ENCODE peak calls at places on chromosomes 4 and X, in nine cellular contexts. One of them, this sample, is unnamed.
A peak's percentile ranks its signal among the peaks of the same experiment; 100 is the strongest.

GRCh38 chr4:12203945-12204344 is 775.3 kb upstream of the HS3ST1 start:
- DNase-seq in AG08395: no peak
- DNase-seq in neural crest cell: no peak
- DNase-seq in suprapubic skin: no peak
- DNase-seq in activated T-helper 1 cell treated with anti-CD3 and anti-CD28 coated beads, Interleukin-2, amount 50 U/mL, for 16 hours: no peak
- DNase-seq in endothelial cell: no peak
- DNase-seq in stomach: no peak
- DNase-seq in NCI-H774: no peak
- DNase-seq in T1000: no peak
- DNase-seq in this sample: no peak

GRCh38 chrX:128460835-128461234 is 408.6 kb upstream of the ACTRT1 start:
- DNase-seq in AG08395: no peak
- DNase-seq in neural crest cell: no peak
- DNase-seq in suprapubic skin: no peak
- DNase-seq in activated T-helper 1 cell treated with anti-CD3 and anti-CD28 coated beads, Interleukin-2, amount 50 U/mL, for 16 hours: no peak
- DNase-seq in endothelial cell: no peak
- DNase-seq in stomach: no peak
- DNase-seq in NCI-H774: no peak
- DNase-seq in T1000: no peak
- DNase-seq in this sample: no peak

GRCh38 chr4:162682651-162683050 is 484.0 kb downstream of the NAF1 start:
- DNase-seq in AG08395: no peak
- DNase-seq in neural crest cell: no peak
- DNase-seq in suprapubic skin: no peak
- DNase-seq in activated T-helper 1 cell treated with anti-CD3 and anti-CD28 coated beads, Interleukin-2, amount 50 U/mL, for 16 hours: no peak
- DNase-seq in endothelial cell: no peak
- DNase-seq in stomach: no peak
- DNase-seq in NCI-H774: no peak
- DNase-seq in T1000: no peak
- DNase-seq in this sample: no peak

GRCh38 chr4:15883611-15884243 is 54.8 kb downstream of the FGFBP1 start:
- DNase-seq in AG08395: no peak
- DNase-seq in neural crest cell: no peak
- DNase-seq in suprapubic skin: no peak
- DNase-seq in activated T-helper 1 cell treated with anti-CD3 and anti-CD28 coated beads, Interleukin-2, amount 50 U/mL, for 16 hours: no peak
- DNase-seq in endothelial cell: no peak
- DNase-seq in stomach: no peak
- DNase-seq in NCI-H774: no peak
- DNase-seq in T1000: no peak
- DNase-seq in this sample: no peak

GRCh38 chr4:140790765-140791164 is 34.6 kb upstream of the TBC1D9 start:
- DNase-seq in AG08395: no peak
- DNase-seq in neural crest cell: no peak
- DNase-seq in suprapubic skin: no peak
- DNase-seq in activated T-helper 1 cell treated with anti-CD3 and anti-CD28 coated beads, Interleukin-2, amount 50 U/mL, for 16 hours: no peak
- DNase-seq in endothelial cell: no peak
- DNase-seq in stomach: no peak
- DNase-seq in NCI-H774: no peak
- DNase-seq in T1000: no peak
- DNase-seq in this sample: no peak

GRCh38 chrX:38880460-38880859 is 79.2 kb downstream of the MID1IP1 start:
- DNase-seq in AG08395: peak; percentile 11
- DNase-seq in neural crest cell: no peak
- DNase-seq in suprapubic skin: no peak
- DNase-seq in activated T-helper 1 cell treated with anti-CD3 and anti-CD28 coated beads, Interleukin-2, amount 50 U/mL, for 16 hours: no peak
- DNase-seq in endothelial cell: no peak
- DNase-seq in stomach: no peak
- DNase-seq in NCI-H774: no peak
- DNase-seq in T1000: no peak
- DNase-seq in this sample: peak; percentile 45

GRCh38 chr4:181959121-181959520 is 284.1 kb upstream of the TENM3 start:
- DNase-seq in AG08395: peak; percentile 70
- DNase-seq in neural crest cell: no peak
- DNase-seq in suprapubic skin: no peak
- DNase-seq in activated T-helper 1 cell treated with anti-CD3 and anti-CD28 coated beads, Interleukin-2, amount 50 U/mL, for 16 hours: no peak
- DNase-seq in endothelial cell: no peak
- DNase-seq in stomach: no peak
- DNase-seq in NCI-H774: no peak
- DNase-seq in T1000: peak; percentile 13
- DNase-seq in this sample: no peak

GRCh38 chrX:10044021-10044420 is 76.9 kb downstream of the CLDN34 start:
- DNase-seq in AG08395: no peak
- DNase-seq in neural crest cell: no peak
- DNase-seq in suprapubic skin: no peak
- DNase-seq in activated T-helper 1 cell treated with anti-CD3 and anti-CD28 coated beads, Interleukin-2, amount 50 U/mL, for 16 hours: no peak
- DNase-seq in endothelial cell: no peak
- DNase-seq in stomach: no peak
- DNase-seq in NCI-H774: no peak
- DNase-seq in T1000: no peak
- DNase-seq in this sample: no peak

GRCh38 chrX:12894074-12894691 is 12.2 kb upstream of the TLR8 start:
- DNase-seq in AG08395: peak; percentile 28
- DNase-seq in neural crest cell: peak; percentile 20
- DNase-seq in suprapubic skin: no peak
- DNase-seq in activated T-helper 1 cell treated with anti-CD3 and anti-CD28 coated beads, Interleukin-2, amount 50 U/mL, for 16 hours: no peak
- DNase-seq in endothelial cell: peak; percentile 16
- DNase-seq in stomach: peak; percentile 57
- DNase-seq in NCI-H774: no peak
- DNase-seq in T1000: no peak
- DNase-seq in this sample: no peak

GRCh38 chrX:23578079-23578478 is 89.2 kb upstream of the PRDX4 start:
- DNase-seq in AG08395: no peak
- DNase-seq in neural crest cell: no peak
- DNase-seq in suprapubic skin: no peak
- DNase-seq in activated T-helper 1 cell treated with anti-CD3 and anti-CD28 coated beads, Interleukin-2, amount 50 U/mL, for 16 hours: no peak
- DNase-seq in endothelial cell: no peak
- DNase-seq in stomach: no peak
- DNase-seq in NCI-H774: no peak
- DNase-seq in T1000: peak; percentile 1
- DNase-seq in this sample: no peak

This sample was measured in left lung.